ENCODE peak calls at places on chromosomes 5 and 9, in four cellular contexts. C, L, Q and N are unnamed samples.

GRCh38 chr5:146660381-146660960 is 144.5 kb upstream of the GPR151 start:
- DNase-seq in C (no peak), Q (no peak), L (no peak), N (no peak)

GRCh38 chr5:107282061-107282460 is 388.7 kb downstream of the EFNA5 start:
- DNase-seq in L (no peak), C (no peak), Q (no peak), N (no peak)

GRCh38 chr9:15416880-15417279 is 5.8 kb upstream of the SNAPC3 start:
- DNase-seq in C (no peak), Q (peak), L (no peak), N (no peak)

GRCh38 chr9:87327567-87328125 is 170.0 kb upstream of the DAPK1 start:
- DNase-seq in Q (no peak), C (no peak), L (no peak), N (no peak)

GRCh38 chr9:92312887-92313623 is 12.1 kb downstream of the NOL8 start:
- DNase-seq in C (no peak), Q (no peak), L (no peak), N (no peak)

GRCh38 chr5:122985006-122985700 is 51.4 kb downstream of the PPIC start:
- DNase-seq in Q (no peak), L (no peak), C (no peak), N (no peak)

GRCh38 chr9:17776735-17777134 is 197.9 kb downstream of the SH3GL2 start:
- DNase-seq in Q (no peak), C (no peak), L (no peak), N (no peak)

GRCh38 chr5:61327761-61328753 is 4.0 kb upstream of the ZSWIM6 start:
- DNase-seq in C (no peak), Q (no peak), L (no peak), N (no peak)

GRCh38 chr9:18638448-18639249 is 164.7 kb downstream of the ADAMTSL1 start:
- DNase-seq in C (no peak), L (no peak), Q (no peak), N (no peak)

GRCh38 chr5:103148213-103148612 is 28.1 kb downstream of the PPIP5K2 start:
- DNase-seq in C (no peak), L (no peak), Q (no peak), N (no peak)

GRCh38 chr9:106716820-106717219 is 146.1 kb upstream of the ZNF462 start:
- DNase-seq in C (no peak), Q (no peak), L (no peak), N (no peak)

GRCh38 chr9:92313624-92314012 is 11.5 kb downstream of the NOL8 start:
- DNase-seq in Q (no peak), L (no peak), C (no peak), N (no peak)

GRCh38 chr9:5052858-5053257 is 67.8 kb downstream of the JAK2 start:
- DNase-seq in C (no peak), L (no peak), Q (no peak), N (no peak)

GRCh38 chr9:128921881-128922763 is 1.3 kb downstream of the PHYHD1 start:
- DNase-seq in L (no peak), C (no peak), Q (peak), N (no peak)

GRCh38 chr9:29150606-29151005 is 1577.3 kb upstream of the C9orf72 start:
- DNase-seq in C (no peak), Q (no peak), L (no peak), N (no peak)

GRCh38 chr5:33010851-33011250 is 299.7 kb downstream of the NPR3 start:
- DNase-seq in Q (no peak), C (no peak), L (no peak), N (no peak)

GRCh38 chr9:113541019-113541900 is 77.7 kb downstream of the RGS3 start:
- DNase-seq in Q (peak), C (peak), L (no peak), N (no peak)

GRCh38 chr9:32011049-32011448 is 373.4 kb upstream of the ACO1 start:
- DNase-seq in Q (no peak), C (no peak), L (no peak), N (no peak)

GRCh38 chr9:79011461-79011860 is 560.3 kb upstream of the TLE4 start:
- DNase-seq in Q (no peak), L (no peak), C (no peak), N (no peak)

GRCh38 chr5:82421119-82421518 is 143.0 kb upstream of the RPS23 start:
- DNase-seq in Q (no peak), L (peak), C (peak), N (peak)

GRCh38 chr5:45512521-45512920 is 183.7 kb downstream of the HCN1 start:
- DNase-seq in Q (no peak), L (no peak), C (no peak), N (no peak)

GRCh38 chr5:1505506-1506241 is 18.1 kb downstream of the LPCAT1 start:
- DNase-seq in C (no peak), L (no peak), Q (no peak), N (no peak)

GRCh38 chr9:99197124-99197630 is 24.6 kb downstream of the ALG2 start:
- DNase-seq in C (no peak), Q (no peak), L (no peak), N (no peak)

GRCh38 chr5:113179156-113179555 is 202.6 kb downstream of the DCP2 start:
- DNase-seq in Q (no peak), L (no peak), C (no peak), N (no peak)

GRCh38 chr5:137122075-137122474 is 377.1 kb downstream of the SPOCK1 start:
- DNase-seq in Q (peak), L (no peak), C (no peak), N (no peak)

GRCh38 chr5:2538169-2538568 is 213.3 kb downstream of the IRX2 start:
- DNase-seq in Q (no peak), C (no peak), L (no peak), N (no peak)

GRCh38 chr9:130635721-130636647 is 28.4 kb upstream of the PRDM12 start:
- DNase-seq in L (no peak), C (no peak), Q (no peak), N (no peak)

GRCh38 chr9:129081388-129081889 is 528 bp downstream of the DOLPP1 start:
- DNase-seq in Q (no peak), L (no peak), C (no peak), N (no peak)

GRCh38 chr9:122332083-122332482 is 38.7 kb upstream of the PTGS1 start:
- DNase-seq in L (no peak), C (no peak), Q (no peak), N (no peak)

GRCh38 chr9:109794361-109795012 is 14.5 kb downstream of the PALM2AKAP2 start:
- DNase-seq in Q (no peak), C (no peak), L (no peak), N (no peak)

GRCh38 chr5:59732806-59733205 is 160.7 kb downstream of the PDE4D start:
- DNase-seq in C (no peak), L (no peak), Q (no peak), N (no peak)

GRCh38 chr5:137751869-137752491 is 2.2 kb downstream of the HNRNPA0 start:
- DNase-seq in L (peak), C (peak), Q (peak), N (no peak)

GRCh38 chr5:109945097-109945678 is 255.5 kb downstream of the MAN2A1 start:
- DNase-seq in L (peak), Q (no peak), C (no peak), N (peak)

GRCh38 chr5:114266374-114266773 is 95.5 kb upstream of the KCNN2 start:
- DNase-seq in Q (no peak), C (no peak), L (no peak), N (no peak)

GRCh38 chr5:114261989-114262388 is 99.9 kb upstream of the KCNN2 start:
- DNase-seq in Q (no peak), L (no peak), C (no peak), N (no peak)

DNA sequence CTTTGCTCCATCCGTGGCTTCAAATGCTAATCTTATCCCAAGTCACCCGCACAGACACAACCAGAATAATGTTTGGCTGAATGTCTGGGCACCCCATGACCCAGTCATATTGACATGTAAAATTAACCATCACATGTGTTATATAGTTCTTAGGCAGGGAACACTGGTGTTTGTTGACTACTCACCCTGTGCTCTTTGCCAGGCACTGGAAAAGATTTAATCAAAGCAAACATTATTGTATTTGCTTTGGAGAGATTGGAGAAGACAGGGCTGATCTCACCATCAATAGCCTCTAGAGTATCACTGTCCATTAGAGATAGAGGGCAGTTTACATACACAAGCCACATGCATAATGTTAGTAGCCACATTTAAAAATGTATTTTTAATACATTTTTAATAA is 96.2 kb upstream of the KCNN2 start:
- DNase-seq in Q (no peak), L (no peak), C (no peak), N (no peak)
- TF ChIP-seq CTCF in Q (no peak), L (no peak), C (no peak), N (no peak)

DNA sequence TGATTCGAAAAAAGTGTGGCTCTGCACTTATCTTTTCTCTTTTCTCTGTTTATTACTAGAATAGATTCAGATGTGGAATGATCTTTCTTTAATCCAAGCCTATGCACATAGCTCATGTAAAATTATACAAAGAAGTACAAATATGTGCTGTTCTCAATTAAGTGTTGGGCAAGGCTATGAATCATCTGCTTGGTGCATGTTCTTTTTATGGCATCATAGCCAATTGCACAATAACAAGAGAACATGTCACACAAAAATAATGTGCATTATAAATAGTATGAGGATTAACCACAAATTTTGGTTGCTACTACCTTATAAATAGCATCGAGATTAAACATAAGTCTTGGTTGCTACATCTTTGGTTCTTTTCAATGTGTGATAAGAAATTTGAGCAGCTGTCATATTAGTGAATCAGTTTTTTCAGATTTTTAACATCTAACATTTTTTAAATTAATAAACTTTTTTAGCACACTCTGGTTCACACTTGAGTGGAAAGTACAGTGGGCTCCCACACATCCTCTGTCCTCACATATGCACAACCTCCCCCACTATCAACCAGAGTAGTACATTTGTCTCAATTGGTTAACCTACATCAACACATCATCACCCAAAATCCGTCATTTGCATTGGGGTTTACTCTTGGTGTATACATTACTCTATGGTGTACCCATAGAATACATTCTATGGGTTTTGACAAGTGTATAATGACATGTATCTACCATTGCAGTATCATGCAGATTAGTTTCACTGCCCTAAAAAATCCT is 6.8 kb upstream of the RECK start:
- DNase-seq in L (peak), Q (no peak), C (no peak), N (peak)
- H3K4me3 ChIP-seq in L (no peak), Q (no peak), C (no peak), N (no peak)

DNA sequence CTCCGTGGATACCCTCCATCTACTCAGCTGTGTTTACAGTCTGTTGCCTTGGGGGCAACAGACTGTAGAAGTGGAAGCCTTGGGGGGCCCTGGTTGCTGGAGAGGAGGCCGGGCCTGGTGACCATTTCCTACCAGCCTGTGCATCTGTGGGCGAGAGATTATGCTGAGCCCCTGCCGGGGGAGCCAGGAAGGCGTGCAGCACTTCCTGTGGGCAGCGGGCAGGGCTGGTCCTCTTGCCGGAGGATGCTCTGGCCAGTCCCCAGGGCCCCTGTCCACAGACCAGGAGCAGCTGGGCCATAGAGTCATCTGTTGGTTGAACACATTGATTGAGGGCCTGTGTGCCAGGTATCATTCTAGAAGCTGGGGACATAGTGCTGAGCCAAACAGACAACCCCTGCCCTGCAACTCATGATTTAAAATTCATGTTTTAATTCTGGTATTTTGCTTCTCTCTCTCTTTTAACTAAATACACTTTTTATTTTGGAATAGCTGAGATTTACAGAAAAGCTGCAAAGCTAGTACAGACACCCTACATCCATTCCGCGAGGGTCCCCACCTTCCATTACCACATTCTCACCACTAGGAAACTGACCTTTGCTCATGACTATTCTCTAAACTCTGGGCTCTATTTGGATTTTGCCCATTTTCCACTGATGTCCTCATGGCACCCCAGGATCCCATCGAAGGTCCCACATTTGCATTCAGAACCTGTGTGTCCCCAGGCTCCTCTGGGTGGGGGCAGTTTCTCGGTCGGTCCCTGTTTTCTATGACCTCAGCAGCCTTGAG is 11.3 kb downstream of the ERGIC1 start:
- DNase-seq in C (no peak), L (no peak), Q (no peak), N (no peak)
- TF ChIP-seq CTCF in C (no peak), L (no peak), Q (no peak), N (peak)

DNA sequence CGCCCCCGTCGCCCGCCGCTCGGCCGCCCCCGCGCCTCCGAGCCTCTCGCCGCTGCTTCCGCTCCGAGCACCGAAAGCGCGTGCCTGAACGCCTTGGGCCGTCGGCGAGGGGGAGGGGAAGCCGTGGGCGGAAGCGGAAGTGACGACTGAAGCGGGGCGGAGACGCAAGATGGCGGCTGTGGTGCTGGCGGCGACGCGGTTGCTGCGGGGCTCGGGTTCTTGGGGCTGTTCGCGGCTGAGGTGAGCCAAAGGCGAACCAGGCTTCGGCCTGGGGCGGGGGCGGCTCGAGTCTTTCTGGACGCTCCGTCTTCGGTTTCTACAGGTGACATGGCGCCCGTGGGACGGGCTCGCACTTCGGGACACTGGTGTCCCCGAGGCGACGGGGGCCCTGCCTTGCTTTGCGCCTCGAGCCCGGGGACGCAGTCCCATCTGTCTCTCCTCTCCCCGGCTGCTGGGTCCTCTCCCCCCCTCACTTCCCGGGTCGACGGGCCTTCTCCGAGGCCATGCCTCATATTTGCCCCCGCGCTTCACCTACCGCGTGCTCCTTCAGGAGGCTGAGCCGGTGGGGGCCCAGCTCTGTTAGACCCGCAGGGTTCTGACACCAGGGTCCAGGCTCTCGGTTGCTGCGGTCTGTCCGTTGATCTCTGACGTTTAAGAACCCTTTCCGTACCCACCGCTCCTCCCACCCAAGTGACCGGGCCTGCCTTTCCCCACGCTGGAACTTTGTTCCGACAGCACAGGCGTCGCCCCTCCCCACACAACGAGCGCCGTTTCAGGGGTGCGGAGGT is at the start of the genes ENTR1 and PMPCA:
- DNase-seq in Q (peak), C (peak), L (peak), N (peak)
- H3K4me3 ChIP-seq in Q (peak), C (peak), L (peak), N (peak)

DNA sequence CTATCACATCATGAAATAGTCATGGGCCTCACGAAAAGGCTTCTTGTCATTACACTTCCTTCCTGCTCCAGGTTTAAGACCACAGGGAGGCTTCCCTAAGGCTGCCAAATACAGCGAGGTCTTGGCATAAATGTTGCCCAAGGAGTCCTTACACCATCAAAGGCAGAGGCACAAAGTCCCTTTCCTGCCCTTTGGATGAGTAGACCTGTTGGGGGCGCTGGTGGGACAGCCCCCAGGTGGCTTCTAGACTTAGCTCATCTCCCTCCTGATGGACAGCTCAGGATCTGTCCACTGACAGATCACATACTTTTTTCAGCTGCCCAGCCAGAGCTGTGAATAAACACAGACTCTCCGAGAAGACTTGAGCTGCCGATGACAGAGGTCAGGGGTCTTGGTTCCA is 15.5 kb upstream of the MEGF9 start:
- DNase-seq in Q (no peak), C (no peak), L (no peak), N (no peak)
- TF ChIP-seq CTCF in Q (no peak), C (no peak), L (peak), N (peak)

GRCh38 chr5:77033338-77033737 is 3.1 kb downstream of the AGGF1 start:
- DNase-seq in Q (no peak), L (no peak), C (no peak), N (no peak)

GRCh38 chr5:77030097-77031071 is at the start of gene AGGF1:
- DNase-seq in C (peak), Q (peak), L (peak), N (peak)

GRCh38 chr5:77032635-77033034 is 2.4 kb downstream of the AGGF1 start:
- DNase-seq in C (no peak), Q (no peak), L (no peak), N (no peak)

GRCh38 chr5:77028631-77029375 is 1.4 kb upstream of the AGGF1 start:
- DNase-seq in L (no peak), Q (no peak), C (no peak), N (no peak)

GRCh38 chr5:77029376-77029885 is 773 bp upstream of the AGGF1 start:
- DNase-seq in L (no peak), Q (no peak), C (no peak), N (no peak)
- H3K4me3 ChIP-seq in L (no peak), Q (no peak), C (no peak), N (no peak)